ENCODE peak calls at places on chromosomes 7 and 10, in four cellular contexts. One of them, this sample, is unnamed.

GRCh38 chr7:107658467-107658866 is 2.2 kb upstream of the SLC26A4 start:
- DNase-seq in uterus: no peak
- DNase-seq in IMR-90: no peak
- DNase-seq in GM23338: no peak
- DNase-seq in this sample: no peak

GRCh38 chr10:34195364-34196057 is 619.6 kb downstream of the PARD3 start:
- DNase-seq in uterus: no peak
- DNase-seq in IMR-90: no peak
- DNase-seq in GM23338: no peak
- DNase-seq in this sample: no peak

GRCh38 chr10:51879238-51879637 is 179.8 kb upstream of the CSTF2T start:
- DNase-seq in uterus: peak
- DNase-seq in IMR-90: peak
- DNase-seq in GM23338: no peak
- DNase-seq in this sample: no peak

GRCh38 chr7:149293946-149294640 is 32.1 kb downstream of the ZNF783 start:
- DNase-seq in uterus: no peak
- DNase-seq in IMR-90: no peak
- DNase-seq in GM23338: no peak
- DNase-seq in this sample: no peak

GRCh38 chr10:109047856-109048255 is 875.5 kb downstream of the XPNPEP1 start:
- DNase-seq in uterus: no peak
- DNase-seq in IMR-90: no peak
- DNase-seq in GM23338: no peak
- DNase-seq in this sample: no peak

GRCh38 chr7:98992076-98992475 is 113.7 kb downstream of the TRRAP start:
- DNase-seq in uterus: no peak
- DNase-seq in IMR-90: no peak
- DNase-seq in GM23338: no peak
- DNase-seq in this sample: no peak

GRCh38 chr7:128737867-128738390 is 1.2 kb upstream of the CALU start:
- DNase-seq in uterus: peak
- DNase-seq in IMR-90: peak
- DNase-seq in GM23338: no peak
- DNase-seq in this sample: no peak

GRCh38 chr10:6379015-6379776 is 176.5 kb downstream of the PFKFB3 start:
- DNase-seq in uterus: no peak
- DNase-seq in IMR-90: no peak
- DNase-seq in GM23338: no peak
- DNase-seq in this sample: no peak

GRCh38 chr10:103502849-103503660 is 9.6 kb downstream of the NEURL1 start:
- DNase-seq in uterus: peak
- DNase-seq in IMR-90: no peak
- DNase-seq in GM23338: no peak
- DNase-seq in this sample: no peak

GRCh38 chr10:38038107-38038931 is 27.8 kb downstream of the ZNF33A start:
- DNase-seq in uterus: no peak
- DNase-seq in IMR-90: peak
- DNase-seq in GM23338: no peak
- DNase-seq in this sample: no peak

GRCh38 chr7:133081119-133081604 is 728 bp downstream of the CHCHD3 start:
- DNase-seq in uterus: no peak
- DNase-seq in IMR-90: no peak
- DNase-seq in GM23338: peak
- DNase-seq in this sample: no peak

GRCh38 chr7:105014725-105015630 is 973 bp downstream of the KMT2E start:
- DNase-seq in uterus: peak
- DNase-seq in IMR-90: peak
- DNase-seq in GM23338: peak
- DNase-seq in this sample: peak

GRCh38 chr10:47301833-47302232 is 1.8 kb downstream of the GDF10 start:
- DNase-seq in uterus: no peak
- DNase-seq in IMR-90: no peak
- DNase-seq in GM23338: no peak
- DNase-seq in this sample: no peak

GRCh38 chr10:42868530-42868929 is 85.9 kb downstream of the BMS1 start:
- DNase-seq in uterus: no peak
- DNase-seq in IMR-90: no peak
- DNase-seq in GM23338: no peak
- DNase-seq in this sample: no peak

GRCh38 chr10:42864575-42864974 is 82.0 kb downstream of the BMS1 start:
- DNase-seq in uterus: no peak
- DNase-seq in IMR-90: peak
- DNase-seq in GM23338: peak
- DNase-seq in this sample: no peak

GRCh38 chr10:42867571-42867970 is 85.0 kb downstream of the BMS1 start:
- DNase-seq in uterus: no peak
- DNase-seq in IMR-90: no peak
- DNase-seq in GM23338: no peak
- DNase-seq in this sample: no peak

GRCh38 chr10:42865716-42866114 is 83.1 kb downstream of the BMS1 start:
- DNase-seq in uterus: no peak
- DNase-seq in IMR-90: no peak
- DNase-seq in GM23338: peak
- DNase-seq in this sample: no peak

DNA sequence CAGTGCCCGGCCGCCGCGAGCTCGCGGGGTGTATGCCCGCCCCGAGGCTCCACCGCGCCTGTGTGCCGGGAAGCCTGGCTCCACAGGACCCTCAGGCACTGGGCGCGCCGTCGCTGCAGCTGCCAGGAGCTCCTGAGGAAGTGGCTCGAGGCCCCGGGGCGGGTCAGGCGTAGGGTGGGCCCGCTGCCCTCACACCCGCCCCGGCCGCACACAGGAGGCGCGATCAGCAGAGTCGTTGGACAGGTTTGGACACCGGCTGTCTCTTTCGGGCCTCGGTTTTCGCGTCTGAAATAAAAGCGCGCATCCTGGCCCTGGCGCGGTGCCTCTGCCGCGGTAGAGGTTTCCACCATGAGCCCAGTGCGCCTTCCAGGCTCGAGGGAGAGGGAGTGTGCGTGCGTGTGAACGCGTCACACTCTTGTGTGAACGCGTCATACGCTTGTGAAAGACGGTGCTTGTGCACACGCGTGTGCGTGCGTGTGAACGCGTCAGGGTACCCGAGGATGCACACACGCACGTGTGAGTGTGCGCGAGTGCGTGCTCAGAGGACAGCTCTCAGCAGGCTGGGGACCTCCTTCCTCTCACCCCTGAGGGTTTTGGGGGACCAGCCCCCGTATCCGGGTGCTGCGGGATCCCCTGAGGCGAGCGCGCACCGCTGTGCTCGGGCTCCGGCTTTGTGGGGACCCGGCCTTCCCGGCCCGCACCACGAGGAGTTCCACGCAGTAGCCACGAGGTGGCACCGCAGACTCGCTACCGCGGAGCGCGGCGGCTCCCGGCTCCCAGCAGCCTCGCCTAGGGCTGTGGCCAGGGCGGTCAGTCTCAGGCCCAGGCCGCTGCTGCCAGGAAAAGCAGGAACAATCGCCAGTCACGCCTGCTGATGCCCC is 83.8 kb downstream of the BMS1 start:
- DNase-seq in uterus: peak
- DNase-seq in IMR-90: peak
- DNase-seq in GM23338: peak
- DNase-seq in this sample: peak
- H3K27ac ChIP-seq in uterus: no peak
- H3K27ac ChIP-seq in IMR-90: no peak
- H3K27ac ChIP-seq in GM23338: no peak
- H3K27ac ChIP-seq in this sample: no peak

DNA sequence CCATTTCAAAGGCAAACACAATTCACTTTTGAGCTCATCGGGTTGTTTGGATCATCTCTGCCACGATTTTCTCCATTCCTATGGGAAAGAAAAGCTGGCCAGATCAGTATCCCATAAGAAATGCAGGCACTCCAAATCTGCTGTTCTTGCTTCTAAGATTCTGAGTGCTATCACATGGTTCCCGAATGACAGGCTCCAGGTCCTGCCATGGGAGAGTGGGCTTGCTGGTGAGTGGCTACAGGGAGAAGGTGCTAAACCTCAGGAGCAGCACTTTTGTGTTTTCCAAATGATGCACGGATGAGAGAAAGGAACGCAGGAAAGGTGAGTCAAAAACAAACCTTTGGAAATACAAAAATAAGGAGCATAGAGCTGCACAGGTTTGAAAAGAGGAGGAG is 32.1 kb downstream of the MTURN start:
- DNase-seq in uterus: no peak
- DNase-seq in IMR-90: no peak
- DNase-seq in GM23338: no peak
- DNase-seq in this sample: no peak
- H3K27ac ChIP-seq in uterus: no peak
- H3K27ac ChIP-seq in IMR-90: no peak
- H3K27ac ChIP-seq in GM23338: no peak
- H3K27ac ChIP-seq in this sample: peak

GRCh38 chr10:70132098-70133029 is at the start of gene AIFM2:
- DNase-seq in uterus: peak
- DNase-seq in IMR-90: peak
- DNase-seq in GM23338: peak
- DNase-seq in this sample: no peak

GRCh38 chr10:70135046-70135445 is 2.4 kb upstream of the AIFM2 start:
- DNase-seq in uterus: no peak
- DNase-seq in IMR-90: no peak
- DNase-seq in GM23338: no peak
- DNase-seq in this sample: no peak

GRCh38 chr10:70130878-70131559 is 1.6 kb downstream of the AIFM2 start:
- DNase-seq in uterus: no peak
- DNase-seq in IMR-90: peak
- DNase-seq in GM23338: no peak
- DNase-seq in this sample: no peak

GRCh38 chr10:70135684-70136083 is 3.1 kb upstream of the AIFM2 start:
- DNase-seq in uterus: no peak
- DNase-seq in IMR-90: no peak
- DNase-seq in GM23338: no peak
- DNase-seq in this sample: no peak

DNA sequence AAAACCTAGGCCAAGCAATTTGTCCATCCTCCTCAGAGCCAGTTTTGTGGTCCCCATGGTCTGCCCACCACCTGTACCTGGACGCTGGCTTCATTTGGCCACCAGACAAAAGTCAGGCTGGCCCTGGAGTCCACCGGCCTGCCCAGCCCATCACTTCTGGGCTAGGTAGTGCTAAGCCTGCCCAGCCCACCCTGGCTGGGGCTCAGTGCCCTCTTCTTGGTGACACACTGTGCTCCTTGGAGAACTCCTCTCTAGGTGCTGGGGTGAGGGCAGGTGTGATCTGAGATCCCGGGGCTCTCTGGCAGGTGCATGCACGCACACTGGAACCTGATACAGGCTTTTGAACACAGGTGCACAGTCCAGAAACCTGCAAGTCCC is 1.1 kb downstream of the AIFM2 start:
- DNase-seq in uterus: no peak
- DNase-seq in IMR-90: no peak
- DNase-seq in GM23338: no peak
- DNase-seq in this sample: no peak
- H3K27ac ChIP-seq in uterus: no peak
- H3K27ac ChIP-seq in IMR-90: peak
- H3K27ac ChIP-seq in GM23338: no peak
- H3K27ac ChIP-seq in this sample: no peak

DNA sequence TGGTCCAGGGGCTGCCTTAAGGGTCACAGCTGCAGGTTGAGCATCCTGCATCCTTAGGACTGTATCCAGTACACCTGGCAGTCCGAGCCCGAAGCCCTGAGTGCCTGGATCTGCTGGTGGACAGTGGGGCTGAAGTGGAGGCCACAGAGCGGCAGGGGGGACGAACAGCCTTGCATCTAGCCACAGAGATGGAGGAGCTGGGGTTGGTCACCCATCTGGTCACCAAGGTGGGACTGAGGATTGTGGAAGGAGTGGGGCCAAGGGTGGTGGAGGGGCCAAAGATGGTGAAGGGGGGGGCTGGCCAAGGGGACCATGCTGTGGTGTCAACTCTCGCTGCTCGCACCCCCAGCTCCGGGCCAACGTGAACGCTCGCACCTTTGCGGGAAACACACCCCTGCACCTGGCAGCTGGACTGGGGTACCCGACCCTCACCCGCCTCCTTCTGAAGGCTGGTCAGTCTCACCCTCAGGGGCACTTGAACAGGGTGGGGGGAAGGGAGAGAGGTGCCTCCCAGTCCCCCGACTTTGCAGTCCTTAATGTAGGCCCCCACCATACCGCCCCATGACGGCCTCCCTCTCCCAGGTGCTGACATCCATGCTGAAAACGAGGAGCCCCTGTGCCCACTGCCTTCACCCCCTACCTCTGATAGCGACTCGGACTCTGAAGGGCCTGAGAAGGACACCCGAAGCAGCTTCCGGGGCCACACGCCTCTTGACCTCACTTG is 5.3 kb downstream of the NFKB2 start:
- DNase-seq in uterus: no peak
- DNase-seq in IMR-90: no peak
- DNase-seq in GM23338: no peak
- DNase-seq in this sample: no peak
- H3K27ac ChIP-seq in uterus: no peak
- H3K27ac ChIP-seq in IMR-90: no peak
- H3K27ac ChIP-seq in GM23338: no peak
- H3K27ac ChIP-seq in this sample: no peak

DNA sequence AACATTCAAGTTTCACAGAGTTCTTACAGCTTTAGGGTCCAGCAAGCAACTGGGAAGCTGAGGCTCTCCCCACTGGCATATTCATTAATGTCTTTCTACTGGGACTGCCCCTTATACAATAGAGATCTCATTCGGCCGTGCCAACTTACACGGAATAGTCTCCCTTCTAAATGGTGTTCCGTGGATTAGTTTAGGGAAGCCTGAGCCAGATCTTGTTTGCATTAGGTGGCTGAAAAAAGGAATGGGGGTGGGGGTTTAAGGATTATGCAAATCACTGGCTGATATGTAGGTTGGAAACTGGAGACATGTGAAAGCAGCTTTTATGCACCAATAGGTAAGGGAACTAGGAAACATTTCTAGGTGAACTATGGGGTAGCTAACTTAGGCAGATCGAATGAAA is 218.3 kb downstream of the TRIL start:
- DNase-seq in uterus: no peak
- DNase-seq in IMR-90: no peak
- DNase-seq in GM23338: no peak
- DNase-seq in this sample: no peak
- H3K27ac ChIP-seq in uterus: no peak
- H3K27ac ChIP-seq in IMR-90: no peak
- H3K27ac ChIP-seq in GM23338: no peak
- H3K27ac ChIP-seq in this sample: peak

This sample was measured in substantia nigra.